ENCODE peak calls at places on chromosomes 1 and 21, in four cellular contexts. M is H1, C is K562, Z is GM12878. S is an unnamed sample.

GRCh38 chr1:19529570-19530145 is 44.3 kb upstream of the CAPZB start:
- DNase-seq in M (no peak), C (no peak), Z (no peak), S (no peak)

GRCh38 chr1:154906621-154907081 is 29.9 kb downstream of the PMVK start:
- DNase-seq in Z (no peak), C (no peak), M (no peak), S (peak; percentile 52)

GRCh38 chr1:156805766-156806511 is 10.7 kb downstream of the SH2D2A start:
- DNase-seq in Z (no peak), M (no peak), C (no peak), S (no peak)

GRCh38 chr1:61310538-61310937 is 228.2 kb downstream of the NFIA start:
- DNase-seq in Z (no peak), M (no peak), C (no peak), S (no peak)

GRCh38 chr1:168408531-168409242 is 128.0 kb downstream of the TBX19 start:
- DNase-seq in M (no peak), C (peak; percentile 50), Z (peak; percentile 42), S (peak; percentile 31)

GRCh38 chr1:32758177-32758794 is 55.7 kb upstream of the SYNC start:
- DNase-seq in Z (no peak), M (no peak), C (no peak), S (no peak)

GRCh38 chr1:23964790-23965740 is 5.4 kb downstream of the PNRC2 start:
- DNase-seq in M (no peak), C (no peak), Z (no peak), S (no peak)

GRCh38 chr1:145806408-145806807 is 17.5 kb downstream of the RNF115 start:
- DNase-seq in Z (no peak), M (no peak), C (no peak), S (no peak)

GRCh38 chr1:18557621-18558465 is 72.8 kb upstream of the PAX7 start:
- DNase-seq in Z (no peak), M (peak; percentile 66), C (no peak), S (peak; percentile 21)

GRCh38 chr1:4877426-4877825 is 223.0 kb downstream of the AJAP1 start:
- DNase-seq in M (no peak), C (no peak), Z (no peak), S (no peak)

GRCh38 chr1:42931108-42931539 is 27.5 kb downstream of the SLC2A1 start:
- DNase-seq in C (peak; percentile 76), Z (peak; percentile 69), M (no peak), S (no peak)

GRCh38 chr1:154578058-154578418 is 10.5 kb downstream of the CHRNB2 start:
- DNase-seq in C (no peak), Z (no peak), M (no peak), S (no peak)

GRCh38 chr1:19668893-19669292 is 4.2 kb downstream of the HTR6 start:
- DNase-seq in C (no peak), Z (no peak), M (no peak), S (no peak)

GRCh38 chr1:17214876-17215544 is 10.1 kb downstream of the PADI1 start:
- DNase-seq in Z (no peak), C (no peak), M (no peak), S (no peak)

GRCh38 chr1:54279457-54279856 is 79.5 kb downstream of the MRPL37 start:
- DNase-seq in Z (no peak), M (no peak), C (no peak), S (no peak)

GRCh38 chr1:82838066-82838465 is 1037.3 kb downstream of the ADGRL2 start:
- DNase-seq in M (no peak), Z (no peak), C (no peak), S (no peak)

GRCh38 chr21:30072496-30072895 is 94.1 kb downstream of the CLDN17 start:
- DNase-seq in M (no peak), Z (no peak), C (no peak), S (no peak)

GRCh38 chr1:8351693-8352470 is 34.0 kb downstream of the SLC45A1 start:
- DNase-seq in Z (no peak), C (peak; percentile 71), M (peak; percentile 85), S (peak; percentile 45)

GRCh38 chr1:89754518-89754917 is 66.3 kb upstream of the LRRC8D start:
- DNase-seq in C (no peak), Z (no peak), M (no peak), S (no peak)

GRCh38 chr1:172969611-172970010 is 81.1 kb downstream of the TNFSF18 start:
- DNase-seq in M (no peak), C (no peak), Z (no peak), S (peak; percentile 36)

GRCh38 chr1:156524481-156524869 is 23.9 kb upstream of the MEF2D start:
- DNase-seq in Z (no peak), M (no peak), C (peak; percentile 34), S (no peak)

GRCh38 chr21:29083306-29083705 is 9.9 kb upstream of the CCT8 start:
- DNase-seq in Z (no peak), C (no peak), M (no peak), S (no peak)

GRCh38 chr1:117685936-117686806 is 80.3 kb downstream of the TENT5C start:
- DNase-seq in M (no peak), C (no peak), Z (no peak), S (no peak)

GRCh38 chr1:241591317-241591716 is 48.9 kb downstream of the CHML start:
- DNase-seq in M (no peak), C (no peak), Z (no peak), S (no peak)

GRCh38 chr1:46039571-46040052 is 92.8 kb downstream of the PIK3R3 start:
- DNase-seq in M (no peak), C (no peak), Z (no peak), S (no peak)

GRCh38 chr1:198756470-198756869 is 117.6 kb downstream of the PTPRC start:
- DNase-seq in Z (no peak), M (no peak), C (no peak), S (no peak)

GRCh38 chr1:7680791-7681165 is 90.3 kb upstream of the VAMP3 start:
- DNase-seq in M (peak; percentile 58), C (no peak), Z (no peak), S (no peak)

GRCh38 chr1:12434174-12434573 is 183.8 kb downstream of the DHRS3 start:
- DNase-seq in Z (peak; percentile 73), C (no peak), M (no peak), S (no peak)

GRCh38 chr1:33001282-33001681 is 35.4 kb downstream of the AK2 start:
- DNase-seq in C (peak; percentile 53), Z (no peak), M (no peak), S (no peak)

GRCh38 chr1:45802343-45803298 is 791 bp upstream of the MAST2 start:
- DNase-seq in M (peak; percentile 49), Z (no peak), C (peak; percentile 84), S (peak; percentile 84)

GRCh38 chr1:110639724-110640386 is 33.7 kb upstream of the KCNA2 start:
- DNase-seq in C (no peak), M (no peak), Z (no peak), S (no peak)

GRCh38 chr1:53089478-53090226 is 27.6 kb downstream of the PODN start:
- DNase-seq in Z (no peak), C (no peak), M (no peak), S (peak; percentile 85)

GRCh38 chr1:232686346-232686745 is 56.4 kb upstream of the SIPA1L2 start:
- DNase-seq in Z (no peak), C (no peak), M (no peak), S (no peak)

GRCh38 chr21:28325618-28326017 is 667.1 kb downstream of the LTN1 start:
- DNase-seq in Z (no peak), C (no peak), M (no peak), S (no peak)

GRCh38 chr1:175591083-175591743 is 152.2 kb downstream of the TNR start:
- DNase-seq in M (no peak), C (peak; percentile 18), Z (no peak), S (no peak)

GRCh38 chr1:6497867-6498575 is 6.6 kb upstream of the PLEKHG5 start:
- DNase-seq in M (no peak), Z (no peak), C (no peak), S (no peak)

GRCh38 chr1:117710710-117711109 is 104.9 kb downstream of the TENT5C start:
- DNase-seq in M (peak; percentile 54), Z (no peak), C (peak; percentile 51), S (no peak)

GRCh38 chr1:203340112-203340804 is 10.7 kb downstream of the FMOD start:
- DNase-seq in M (no peak), Z (no peak), C (peak; percentile 88), S (peak; percentile 69)

GRCh38 chr1:221902961-221903360 is 161.1 kb upstream of the DUSP10 start:
- DNase-seq in C (no peak), M (no peak), Z (no peak), S (no peak)

GRCh38 chr1:221892301-221892830 is 150.5 kb upstream of the DUSP10 start:
- DNase-seq in M (no peak), C (no peak), Z (no peak), S (no peak)

GRCh38 chr1:221900678-221901077 is 158.8 kb upstream of the DUSP10 start:
- DNase-seq in Z (peak; percentile 24), M (no peak), C (no peak), S (no peak)

GRCh38 chr1:221891708-221892107 is 149.8 kb upstream of the DUSP10 start:
- DNase-seq in M (no peak), C (no peak), Z (no peak), S (no peak)

GRCh38 chr1:221897312-221897711 is 155.4 kb upstream of the DUSP10 start:
- DNase-seq in M (no peak), C (no peak), Z (no peak), S (no peak)
- TF ChIP-seq BRCA1 in M (no peak), C (no peak), Z (no peak), S (no peak)

GRCh38 chr1:153206631-153207030 is 3.4 kb downstream of the LELP1 start:
- DNase-seq in M (no peak), C (no peak), Z (no peak), S (no peak)
- TF ChIP-seq BRCA1 in M (no peak), C (no peak), Z (no peak), S (no peak)

GRCh38 chr1:196609114-196609737 is 986 bp upstream of the KCNT2 start:
- DNase-seq in Z (no peak), C (no peak), M (no peak), S (peak; percentile 1)
- TF ChIP-seq BRCA1 in Z (no peak), C (no peak), M (no peak), S (no peak)

DNA sequence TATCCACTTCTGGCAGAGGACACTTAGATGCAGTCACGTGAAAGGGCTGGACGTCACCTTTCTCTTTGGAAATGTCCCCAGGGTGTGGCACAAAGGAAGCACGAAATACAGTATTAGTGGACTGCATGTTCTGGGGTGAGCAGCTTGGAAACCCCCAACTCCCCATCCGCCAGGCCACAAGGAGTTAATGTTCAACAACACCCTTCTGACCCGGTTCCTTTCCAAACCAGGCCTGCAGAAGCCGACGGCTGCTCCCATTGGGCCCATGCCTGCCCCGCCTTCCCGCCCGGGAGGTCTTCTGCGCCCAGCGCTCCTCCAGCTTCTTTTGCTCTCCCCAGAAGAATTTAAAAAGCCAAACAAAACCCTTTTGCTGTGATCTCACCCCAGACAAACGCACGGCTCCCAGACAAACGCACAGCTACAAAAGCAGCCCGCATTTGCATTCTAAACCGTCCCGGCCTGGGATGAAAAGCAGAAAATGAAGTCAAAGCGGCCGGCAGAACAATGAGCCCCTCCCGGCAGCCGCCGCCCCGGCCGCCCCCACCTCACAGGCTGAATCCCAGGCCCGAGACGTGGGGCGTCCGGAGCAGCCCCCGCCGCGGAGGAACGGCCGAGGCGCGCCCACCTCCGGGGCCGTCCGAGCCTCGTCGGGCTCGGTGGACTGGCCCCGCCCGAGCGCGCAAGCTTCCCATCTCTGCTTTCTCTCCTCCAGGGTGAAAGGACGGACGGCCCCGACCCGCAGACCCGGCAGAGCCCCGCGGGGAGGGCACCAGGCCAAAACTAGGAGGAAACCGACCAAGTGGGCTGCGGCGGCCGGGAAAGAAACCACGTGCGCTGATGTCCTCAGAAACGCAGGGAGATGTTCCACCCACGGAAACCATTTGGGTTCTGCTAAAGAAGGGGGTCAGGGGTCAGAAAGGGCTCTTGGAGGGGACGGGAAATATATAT is 101.9 kb downstream of the PLPP3 start:
- DNase-seq in C (no peak), M (peak; percentile 67), Z (peak; percentile 17), S (peak; percentile 85)
- TF ChIP-seq BRCA1 in C (no peak), M (no peak), Z (no peak), S (no peak)

GRCh38 chr1:210400043-210400840 is 71.5 kb downstream of the HHAT start:
- DNase-seq in Z (peak; percentile 74), C (peak; percentile 61), M (peak; percentile 78), S (peak; percentile 65)
- TF ChIP-seq BRCA1 in Z (no peak), C (no peak), M (no peak), S (no peak)